ENCODE peak calls at places on chromosomes 5 and 9, in ten cellular contexts. J, H, M, N, Q, L, F, K, S and I are unnamed samples.

GRCh38 chr5:14357861-14358260 is 214.7 kb downstream of the TRIO start:
- DNase-seq in Q (no peak), L (no peak), J (no peak), N (no peak), S (no peak), F (no peak), K (no peak), H (peak; percentile 23), M (no peak), I (no peak)

GRCh38 chr5:123125172-123125508 is 36.1 kb downstream of the PRDM6 start:
- DNase-seq in M (no peak), Q (no peak), H (no peak), N (no peak), L (no peak), S (peak; percentile 54), K (no peak), J (no peak), F (no peak), I (no peak)

GRCh38 chr5:42653705-42654104 is 102.9 kb upstream of the CCDC152 start:
- DNase-seq in M (no peak), Q (no peak), H (no peak), J (no peak), F (no peak), S (no peak), K (no peak), N (no peak), L (no peak), I (no peak)

GRCh38 chr9:85453850-85454249 is 287.9 kb downstream of the AGTPBP1 start:
- DNase-seq in Q (no peak), L (no peak), H (no peak), F (no peak), N (no peak), M (no peak), K (no peak), S (no peak), J (no peak), I (no peak)

GRCh38 chr9:18947772-18948391 is 85.1 kb downstream of the SAXO1 start:
- DNase-seq in S (no peak), N (no peak), K (no peak), L (no peak), H (no peak), M (no peak), J (no peak), Q (no peak), F (no peak), I (no peak)

GRCh38 chr5:101942321-101942882 is 353.7 kb downstream of the SLCO4C1 start:
- DNase-seq in F (no peak), K (no peak), M (no peak), H (peak; percentile 42), J (peak; percentile 56), L (no peak), S (no peak), N (peak; percentile 7), Q (no peak), I (no peak)

GRCh38 chr9:86355814-86356213 is 1.6 kb upstream of the TUT7 start:
- DNase-seq in H (no peak), Q (no peak), N (no peak), K (no peak), S (no peak), M (no peak), J (peak; percentile 28), L (no peak), F (no peak), I (no peak)

GRCh38 chr9:128160603-128160987 is 530 bp downstream of the BBLN start:
- DNase-seq in N (no peak), J (no peak), L (peak; percentile 59), M (peak; percentile 35), Q (no peak), F (no peak), S (no peak), H (no peak), K (no peak), I (no peak)

GRCh38 chr9:69495331-69495730 is 170.3 kb downstream of the ENTREP1 start:
- DNase-seq in S (no peak), J (no peak), N (no peak), L (no peak), M (no peak), H (no peak), F (no peak), Q (no peak), K (no peak), I (no peak)

GRCh38 chr5:73946278-73946677 is 320.3 kb downstream of the ARHGEF28 start:
- DNase-seq in L (no peak), F (no peak), H (no peak), Q (no peak), K (no peak), S (no peak), N (no peak), M (no peak), J (no peak), I (no peak)

GRCh38 chr5:73944581-73944980 is 318.6 kb downstream of the ARHGEF28 start:
- DNase-seq in K (no peak), M (no peak), F (no peak), S (no peak), N (no peak), J (no peak), L (no peak), H (no peak), Q (no peak), I (no peak)

GRCh38 chr5:73943375-73943774 is 317.4 kb downstream of the ARHGEF28 start:
- DNase-seq in K (no peak), N (no peak), S (peak; percentile 55), M (no peak), F (no peak), L (no peak), H (no peak), Q (no peak), J (no peak), I (no peak)

GRCh38 chr5:73946926-73947455 is 321.0 kb downstream of the ARHGEF28 start:
- DNase-seq in M (no peak), H (no peak), S (no peak), N (no peak), J (no peak), K (no peak), Q (no peak), F (no peak), L (no peak), I (no peak)

DNA sequence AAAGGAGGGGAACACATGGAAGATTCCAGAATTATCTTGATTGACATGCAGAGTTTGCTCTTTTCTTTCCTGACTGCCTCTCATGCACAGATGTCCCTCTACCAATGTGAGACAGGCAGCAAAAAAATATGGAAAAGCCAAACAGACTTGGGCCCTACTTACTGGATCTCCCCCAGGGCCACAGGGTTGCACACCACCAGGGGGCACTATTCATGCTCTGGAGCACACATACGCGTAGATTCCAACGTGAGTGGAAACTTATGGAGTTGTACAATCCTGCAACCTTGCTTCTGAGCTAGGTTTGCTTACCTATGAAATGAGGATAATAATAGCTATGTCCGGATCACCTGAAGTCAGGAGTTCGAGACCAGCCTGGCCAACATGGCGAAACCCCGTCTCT is 319.5 kb downstream of the ARHGEF28 start:
- DNase-seq in L (no peak), Q (no peak), H (no peak), K (no peak), J (peak; percentile 42), F (no peak), S (no peak), N (no peak), M (no peak), I (no peak)
- TF ChIP-seq CTCF in L (no peak), Q (no peak), H (peak; percentile 34), K (no peak), J (peak; percentile 62), F (no peak), S (peak; percentile 18), N (peak; percentile 42), M (no peak), I (peak; percentile 19)

GRCh38 chr5:154811653-154812465 is 38.5 kb downstream of the FAXDC2 start:
- DNase-seq in L (peak; percentile 63), Q (peak; percentile 78), K (no peak), F (peak; percentile 35), N (peak; percentile 12), M (peak; percentile 55), H (peak; percentile 62), J (peak; percentile 75), S (peak; percentile 31), I (peak; percentile 18)
- TF ChIP-seq CTCF in L (peak; percentile 97), Q (peak; percentile 89), K (peak; percentile 80), F (peak; percentile 76), N (peak; percentile 79), M (peak; percentile 90), H (peak; percentile 91), J (peak; percentile 87), S (peak; percentile 96), I (peak; percentile 85)

GRCh38 chr9:25716220-25716872 is 38.1 kb upstream of the TUSC1 start:
- DNase-seq in S (peak; percentile 7), L (no peak), K (no peak), Q (no peak), J (peak; percentile 29), F (no peak), M (no peak), H (peak; percentile 9), N (no peak), I (peak; percentile 13)
- TF ChIP-seq CTCF in S (peak; percentile 45), L (no peak), K (peak; percentile 38), Q (no peak), J (no peak), F (no peak), M (peak; percentile 23), H (peak; percentile 66), N (no peak), I (peak; percentile 63)

DNA sequence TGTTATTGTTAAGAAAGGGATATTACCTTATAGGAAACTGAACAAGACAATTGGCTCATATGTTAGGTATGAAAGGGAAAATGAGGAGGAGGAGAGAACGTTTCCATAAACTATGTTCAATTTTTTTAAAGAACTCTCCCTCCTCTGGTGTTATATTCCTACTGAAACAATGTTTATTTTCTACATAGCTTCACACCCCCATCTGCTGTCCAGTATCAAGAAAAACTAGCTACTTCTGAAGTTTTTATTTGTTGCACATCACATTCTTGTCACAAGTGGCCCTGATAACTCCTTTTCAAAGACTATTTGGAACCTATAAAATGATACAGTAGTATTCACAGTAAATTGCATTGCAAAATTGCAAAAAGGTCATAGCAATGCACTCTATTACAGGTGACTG is 223.4 kb upstream of the FAM174A start:
- DNase-seq in J (no peak), M (no peak), K (no peak), N (no peak), L (no peak), H (no peak), F (no peak), S (peak; percentile 25), Q (no peak), I (no peak)
- TF ChIP-seq CTCF in J (peak; percentile 16), M (no peak), K (no peak), N (no peak), L (no peak), H (peak; percentile 48), F (no peak), S (no peak), Q (no peak), I (no peak)